ENCODE peak calls at places on chromosome 5, in seven cellular contexts. U is H1, G is HCT116, E is GM12878, F is K562, S is SK-N-SH, O is HepG2. I is an unnamed sample.

GRCh38 chr5:74469234-74469972 is 171.1 kb downstream of the ENC1 start:
- DNase-seq in F (no peak), E (no peak), O (no peak), S (no peak), U (no peak), G (no peak), I (no peak)

GRCh38 chr5:141674747-141675146 is 7.3 kb downstream of the ARAP3 start:
- DNase-seq in U (peak), E (no peak), O (no peak), G (no peak), F (no peak), S (no peak), I (no peak)

GRCh38 chr5:177472460-177473441 is 683 bp downstream of the DBN1 start:
- DNase-seq in F (peak), E (no peak), G (no peak), U (no peak), O (peak), S (peak), I (peak)

GRCh38 chr5:96629774-96630173 is 32.4 kb upstream of the CAST start:
- DNase-seq in F (no peak), O (peak), E (no peak), S (no peak), U (no peak), G (peak), I (no peak)

GRCh38 chr5:88140396-88140862 is 128.2 kb downstream of the TMEM161B start:
- DNase-seq in S (no peak), U (peak), O (no peak), G (no peak), E (no peak), F (peak), I (no peak)

GRCh38 chr5:125660231-125660895 is 762.8 kb upstream of the GRAMD2B start:
- DNase-seq in S (no peak), F (no peak), E (no peak), O (no peak), G (no peak), U (no peak), I (no peak)

GRCh38 chr5:1034421-1034905 is 25.9 kb downstream of the NKD2 start:
- DNase-seq in O (no peak), S (peak), U (no peak), E (no peak), G (no peak), F (no peak), I (no peak)

GRCh38 chr5:32320576-32320975 is 7.8 kb upstream of the MTMR12 start:
- DNase-seq in S (no peak), F (no peak), U (no peak), E (no peak), G (no peak), O (no peak), I (no peak)

GRCh38 chr5:23419115-23419514 is 88.3 kb upstream of the PRDM9 start:
- DNase-seq in G (no peak), E (no peak), U (peak), F (no peak), S (no peak), O (no peak), I (peak)

GRCh38 chr5:148343049-148343413 is 7.7 kb downstream of the SPINK9 start:
- DNase-seq in F (peak), U (no peak), G (peak), O (no peak), E (no peak), S (no peak), I (no peak)

GRCh38 chr5:163760498-163760897 is 255.1 kb downstream of the MAT2B start:
- DNase-seq in E (no peak), O (peak), G (no peak), S (no peak), F (no peak), U (no peak), I (no peak)

GRCh38 chr5:147482426-147483196 is 27.3 kb downstream of the DPYSL3 start:
- DNase-seq in F (no peak), U (no peak), E (no peak), G (no peak), S (no peak), O (no peak), I (no peak)

GRCh38 chr5:17255471-17256016 is 38.1 kb downstream of the BASP1 start:
- DNase-seq in G (no peak), E (peak), F (no peak), O (no peak), S (no peak), U (no peak), I (no peak)
- TF ChIP-seq JUND in G (no peak), E (no peak), F (no peak), O (no peak), S (no peak), U (no peak), I (no peak)

GRCh38 chr5:150458819-150459557 is 9.4 kb upstream of the RPS14 start:
- DNase-seq in G (no peak), O (peak), U (no peak), S (peak), E (no peak), F (peak), I (peak)
- TF ChIP-seq JUND in G (no peak), O (no peak), U (no peak), S (no peak), E (no peak), F (peak), I (no peak)

GRCh38 chr5:135176991-135177390 is 143.0 kb upstream of the PITX1 start:
- DNase-seq in U (no peak), O (no peak), G (no peak), S (no peak), E (no peak), F (no peak), I (no peak)

GRCh38 chr5:135177591-135177990 is 143.6 kb upstream of the PITX1 start:
- DNase-seq in F (no peak), U (no peak), O (no peak), S (no peak), G (no peak), E (no peak), I (no peak)

GRCh38 chr5:135172718-135173117 is 138.7 kb upstream of the PITX1 start:
- DNase-seq in G (no peak), U (no peak), O (no peak), E (no peak), F (no peak), S (no peak), I (no peak)

GRCh38 chr5:135173662-135174290 is 139.7 kb upstream of the PITX1 start:
- DNase-seq in S (no peak), F (peak), G (no peak), O (no peak), E (no peak), U (no peak), I (no peak)

DNA sequence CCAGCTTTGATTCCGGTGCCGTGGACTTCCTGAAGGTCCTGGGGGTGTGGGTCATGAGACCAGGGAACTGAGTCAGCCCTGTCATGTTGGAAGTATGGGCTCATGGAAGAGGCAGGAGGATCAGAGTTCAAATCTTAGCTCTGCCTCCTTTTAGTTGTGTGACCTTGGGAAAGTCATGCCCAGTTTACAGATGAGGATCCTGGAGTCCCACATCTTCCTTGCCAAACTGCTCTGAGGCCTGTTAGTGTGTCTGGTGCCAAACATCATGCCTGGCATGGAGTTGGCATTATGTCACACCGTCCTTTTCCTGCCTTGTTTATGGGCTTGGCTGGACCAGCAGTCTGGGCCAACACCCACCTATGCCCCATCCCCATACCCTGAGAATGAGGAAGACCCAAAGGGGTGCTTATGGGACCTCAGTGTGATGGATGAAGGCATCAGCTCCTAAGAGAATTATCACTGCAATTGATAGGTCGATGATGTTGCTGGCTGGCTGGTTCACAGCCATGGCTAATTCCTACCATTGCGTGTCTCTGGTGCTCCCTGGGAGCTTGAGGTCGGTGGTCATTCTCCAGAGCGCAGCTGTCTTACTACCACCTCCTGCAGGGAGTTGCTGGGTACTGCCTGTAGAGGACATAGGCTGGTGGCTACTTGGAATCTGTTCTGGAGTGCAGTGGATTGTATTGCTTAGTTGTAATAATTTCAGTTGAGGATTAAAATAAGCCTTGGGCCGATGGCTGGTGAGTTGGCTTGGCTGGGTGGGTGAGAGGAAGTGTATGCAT is 140.5 kb upstream of the PITX1 start:
- DNase-seq in S (no peak), G (no peak), O (no peak), E (no peak), F (peak), U (peak), I (no peak)
- TF ChIP-seq JUND in S (no peak), G (no peak), O (no peak), E (no peak), F (no peak), U (no peak), I (no peak)

DNA sequence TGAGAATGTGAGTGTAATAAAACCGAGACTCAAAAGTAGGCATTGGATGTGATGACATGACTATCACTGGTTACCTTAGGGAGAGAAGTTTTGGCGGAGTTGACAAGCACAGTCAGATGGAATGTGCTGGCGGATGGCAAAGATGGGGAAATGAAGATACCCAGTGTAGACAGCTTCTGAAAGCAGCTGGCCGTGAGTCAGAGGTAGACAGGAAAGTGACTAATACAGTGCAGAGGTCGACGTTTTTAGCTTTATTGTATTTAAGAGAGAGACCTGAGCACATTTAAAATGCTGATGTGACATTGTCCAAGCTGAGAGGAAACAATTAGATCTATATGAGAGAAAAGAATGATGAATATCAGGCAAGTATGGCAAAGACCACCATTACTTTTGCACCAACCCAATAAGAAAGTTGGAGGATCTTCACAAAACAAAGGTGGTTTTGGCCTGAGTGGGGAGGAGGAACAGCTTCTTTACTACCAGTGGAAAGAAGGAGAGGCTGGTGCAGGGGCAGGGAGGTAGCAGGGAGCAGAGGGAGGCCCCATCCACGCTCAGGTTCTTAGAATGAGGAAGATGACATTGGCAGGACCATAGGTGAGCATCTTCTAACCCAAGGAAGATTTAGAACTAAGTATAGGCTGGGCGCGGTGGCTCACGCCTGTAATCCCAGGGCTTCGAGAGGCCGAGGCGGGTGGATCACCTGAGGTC is 36.7 kb upstream of the KCNIP1 start:
- DNase-seq in S (no peak), E (no peak), G (no peak), F (no peak), O (no peak), U (no peak), I (no peak)
- TF ChIP-seq JUND in S (peak), E (no peak), G (no peak), F (no peak), O (no peak), U (no peak), I (no peak)

DNA sequence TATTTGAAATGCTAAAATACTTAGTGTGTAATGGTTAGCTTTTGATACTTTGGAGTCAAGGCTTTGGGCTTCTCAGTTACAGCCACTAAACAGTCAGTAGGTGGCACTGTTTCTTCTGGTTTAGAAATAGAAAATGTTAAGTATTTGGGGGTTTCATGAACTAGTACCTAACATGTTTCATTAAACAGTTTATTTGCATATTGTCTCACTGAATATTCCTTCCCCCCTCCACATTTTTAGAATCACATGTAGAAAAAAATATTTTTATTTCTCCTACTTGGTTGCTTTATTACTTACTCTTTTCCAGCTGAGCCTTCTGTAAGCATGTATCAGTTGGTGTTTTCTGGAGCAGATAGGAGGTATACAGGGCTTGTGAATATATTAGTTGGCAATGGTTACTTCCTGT is 48.0 kb downstream of the IPO11 start:
- DNase-seq in F (peak), G (no peak), U (no peak), S (peak), E (no peak), O (peak), I (peak)
- TF ChIP-seq JUND in F (no peak), G (no peak), U (no peak), S (no peak), E (no peak), O (no peak), I (no peak)

DNA sequence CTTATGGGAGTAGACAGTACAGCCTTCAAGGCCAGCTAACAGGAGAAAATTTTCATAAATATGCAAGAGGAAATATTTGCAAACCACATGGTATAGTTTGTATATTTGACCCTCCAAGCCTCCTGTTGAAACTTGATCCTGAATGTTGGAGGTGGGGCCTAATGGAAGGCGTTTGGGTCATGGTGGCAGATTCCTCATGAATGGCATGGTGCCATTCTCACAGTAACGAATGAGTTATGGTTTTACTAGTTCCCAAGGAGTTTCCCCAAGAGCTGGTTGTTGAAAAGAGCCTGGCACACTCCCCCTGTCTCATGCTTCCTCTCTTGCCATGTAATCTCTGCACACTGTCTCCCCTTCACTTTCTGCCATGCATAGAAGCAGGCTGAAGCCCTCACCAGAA is 3.3 kb upstream of the PAIP1 start:
- DNase-seq in S (no peak), O (no peak), F (no peak), U (no peak), E (no peak), G (no peak), I (peak)
- TF ChIP-seq JUND in S (no peak), O (no peak), F (no peak), U (no peak), E (no peak), G (no peak), I (no peak)

GRCh38 chr5:11737010-11737409 is 167.2 kb downstream of the CTNND2 start:
- DNase-seq in E (no peak), F (no peak), S (no peak), O (no peak), G (no peak), U (no peak), I (no peak)
- TF ChIP-seq JUND in E (no peak), F (no peak), S (no peak), O (no peak), G (no peak), U (no peak), I (no peak)

DNA sequence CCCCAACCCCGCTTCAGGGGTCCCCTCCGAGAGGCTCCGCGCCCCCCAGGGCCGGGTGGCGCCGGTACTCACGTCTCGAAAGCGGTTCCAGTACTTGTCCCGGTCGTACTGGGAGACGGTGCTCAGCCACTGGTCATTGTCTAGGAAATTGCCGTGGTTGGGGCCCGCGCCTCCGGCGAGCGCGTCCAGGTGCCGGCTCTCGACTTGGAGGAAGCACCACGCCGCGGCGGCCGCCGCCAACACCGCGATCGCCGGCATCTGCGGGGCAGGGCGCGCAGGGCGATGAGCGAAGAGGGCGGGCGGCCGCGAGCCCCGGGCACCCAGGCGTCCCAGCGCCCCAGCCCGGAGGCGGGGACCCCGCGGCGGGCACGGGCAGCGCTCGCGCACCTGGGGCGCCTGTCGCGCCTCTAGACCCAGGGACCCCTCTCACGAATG is 808 bp downstream of the SPOCK1 start:
- DNase-seq in U (no peak), G (no peak), O (no peak), F (no peak), S (peak), E (no peak), I (no peak)
- TF ChIP-seq JUND in U (no peak), G (no peak), O (no peak), F (no peak), S (no peak), E (no peak), I (no peak)